ENCODE peak calls at places on chromosome 22, in six cellular contexts. H is NCI-H2081; J is MM.1S; A is upper lobe of right lung; R is SK-N-DZ; L is stimulated activated CD4-positive, alpha-beta T cell treated with anti-CD3 and anti-CD28 coated beads, Interleukin-1b, Interleukin-23, amount 100 ng/mL, for 4 hours. F is an unnamed sample.

GRCh38 chr22:17575681-17576080 is 12.4 kb downstream of the SLC25A18 start:
- DNase-seq in H (no peak), J (no peak), A (no peak), R (no peak), L (no peak), F (no peak)

GRCh38 chr22:35987487-35987886 is 41.1 kb downstream of the RBFOX2 start:
- DNase-seq in H (no peak), J (no peak), A (no peak), R (no peak), L (no peak), F (no peak)

GRCh38 chr22:19143967-19144400 is 467 bp downstream of the ESS2 start:
- DNase-seq in H (no peak), J (no peak), A (no peak), R (no peak), L (no peak), F (no peak)

GRCh38 chr22:30286813-30287625 is 2.3 kb downstream of the CASTOR1 start:
- DNase-seq in H (peak), J (peak), A (peak), R (peak), L (peak), F (peak)

GRCh38 chr22:29208879-29209623 is 3.4 kb downstream of the EMID1 start:
- DNase-seq in H (no peak), J (no peak), A (no peak), R (peak), L (no peak), F (no peak)

GRCh38 chr22:38657248-38657909 is 941 bp downstream of the CBY1 start:
- DNase-seq in H (no peak), J (peak), A (no peak), R (peak), L (no peak), F (no peak)

GRCh38 chr22:44199164-44199563 is 18.4 kb downstream of the PARVG start:
- DNase-seq in H (no peak), J (no peak), A (no peak), R (no peak), L (no peak), F (no peak)

GRCh38 chr22:26476705-26477340 is 6.8 kb downstream of the HPS4 start:
- DNase-seq in H (no peak), J (no peak), A (no peak), R (no peak), L (no peak), F (no peak)

GRCh38 chr22:30947163-30947820 is 21.3 kb downstream of the MORC2 start:
- DNase-seq in H (peak), J (no peak), A (no peak), R (no peak), L (no peak), F (no peak)

GRCh38 chr22:25057013-25057881 is 104.7 kb downstream of the KIAA1671 start:
- DNase-seq in H (peak), J (peak), A (peak), R (peak), L (peak), F (peak)

GRCh38 chr22:47465809-47466208 is 703.4 kb downstream of the TBC1D22A start:
- DNase-seq in H (no peak), J (no peak), A (no peak), R (no peak), L (no peak), F (no peak)

GRCh38 chr22:30438559-30438958 is 13.0 kb downstream of the MTFP1 start:
- DNase-seq in H (no peak), J (no peak), A (no peak), R (no peak), L (no peak), F (no peak)

GRCh38 chr22:28137036-28137435 is 218.0 kb upstream of the PITPNB start:
- DNase-seq in H (no peak), J (no peak), A (no peak), R (no peak), L (no peak), F (no peak)

GRCh38 chr22:30553971-30554370 is 7.4 kb upstream of the SEC14L6 start:
- DNase-seq in H (no peak), J (no peak), A (no peak), R (no peak), L (no peak), F (no peak)

GRCh38 chr22:35761037-35761436 is 43.4 kb downstream of the APOL5 start:
- DNase-seq in H (no peak), J (peak), A (no peak), R (no peak), L (no peak), F (no peak)

GRCh38 chr22:38927033-38927789 is 30.2 kb upstream of the APOBEC3A start:
- DNase-seq in H (peak), J (peak), A (peak), R (peak), L (peak), F (no peak)

GRCh38 chr22:27581688-27582087 is 219.9 kb downstream of the MN1 start:
- DNase-seq in H (no peak), J (no peak), A (no peak), R (no peak), L (no peak), F (no peak)

GRCh38 chr22:46481386-46481785 is 56.0 kb downstream of the CELSR1 start:
- DNase-seq in H (no peak), J (no peak), A (no peak), R (no peak), L (no peak), F (no peak)

GRCh38 chr22:46564084-46564714 is 26.8 kb upstream of the CELSR1 start:
- DNase-seq in H (no peak), J (no peak), A (no peak), R (no peak), L (no peak), F (no peak)

GRCh38 chr22:49148895-49149418 is 678.7 kb downstream of the BRD1 start:
- DNase-seq in H (no peak), J (no peak), A (no peak), R (no peak), L (no peak), F (no peak)

GRCh38 chr22:41576877-41577276 is 12.8 kb downstream of the PMM1 start:
- DNase-seq in H (no peak), J (no peak), A (no peak), R (peak), L (no peak), F (peak)

GRCh38 chr22:38774496-38775166 is 18.8 kb upstream of the SUN2 start:
- DNase-seq in H (no peak), J (no peak), A (no peak), R (no peak), L (no peak), F (no peak)

GRCh38 chr22:31496735-31497146 is 405 bp downstream of the SFI1 start:
- DNase-seq in H (no peak), J (no peak), A (peak), R (no peak), L (no peak), F (no peak)

GRCh38 chr22:32119568-32120235 is 39.4 kb downstream of the C22orf42 start:
- DNase-seq in H (no peak), J (no peak), A (no peak), R (no peak), L (no peak), F (no peak)

GRCh38 chr22:44783581-44783980 is 31.2 kb downstream of the ARHGAP8 start:
- DNase-seq in H (no peak), J (no peak), A (no peak), R (no peak), L (no peak), F (no peak)

GRCh38 chr22:27870234-27871191 is 48.5 kb downstream of the PITPNB start:
- DNase-seq in H (no peak), J (no peak), A (no peak), R (no peak), L (no peak), F (no peak)

GRCh38 chr22:43256569-43257360 is 69.8 kb upstream of the TTLL12 start:
- DNase-seq in H (no peak), J (no peak), A (no peak), R (no peak), L (no peak), F (no peak)

GRCh38 chr22:20727118-20728015 is 46.5 kb upstream of the SERPIND1 start:
- DNase-seq in H (no peak), J (no peak), A (no peak), R (no peak), L (no peak), F (no peak)

GRCh38 chr22:32531955-32532818 is 57.6 kb downstream of the FBXO7 start:
- DNase-seq in H (peak), J (no peak), A (peak), R (peak), L (no peak), F (no peak)

GRCh38 chr22:25176175-25176574 is 23.5 kb upstream of the CRYBB3 start:
- DNase-seq in H (no peak), J (no peak), A (peak), R (no peak), L (no peak), F (no peak)

GRCh38 chr22:33381531-33382406 is 323.6 kb upstream of the SYN3 start:
- DNase-seq in H (no peak), J (no peak), A (no peak), R (no peak), L (no peak), F (no peak)

GRCh38 chr22:42644422-42645340 is 4.3 kb upstream of the ATP5MGL start:
- DNase-seq in H (no peak), J (no peak), A (peak), R (no peak), L (no peak), F (no peak)

GRCh38 chr22:20430101-20430640 is 7.5 kb downstream of the SCARF2 start:
- DNase-seq in H (no peak), J (no peak), A (peak), R (no peak), L (no peak), F (no peak)

GRCh38 chr22:39384750-39385480 is 14.7 kb upstream of the TAB1 start:
- DNase-seq in H (no peak), J (no peak), A (no peak), R (peak), L (no peak), F (no peak)

GRCh38 chr22:24894998-24895397 is 51.5 kb downstream of the LHFPL7 start:
- DNase-seq in H (peak), J (peak), A (peak), R (no peak), L (no peak), F (no peak)

GRCh38 chr22:37551981-37552380 is 8.3 kb upstream of the CDC42EP1 start:
- DNase-seq in H (no peak), J (no peak), A (no peak), R (no peak), L (no peak), F (no peak)

GRCh38 chr22:38452373-38453064 is 2.5 kb downstream of the KCNJ4 start:
- DNase-seq in H (no peak), J (no peak), A (no peak), R (no peak), L (no peak), F (no peak)

GRCh38 chr22:29291215-29291614 is 15.2 kb upstream of the GAS2L1 start:
- DNase-seq in H (no peak), J (no peak), A (no peak), R (no peak), L (no peak), F (no peak)

GRCh38 chr22:19849800-19850481 is 4.7 kb downstream of the GNB1L start:
- DNase-seq in H (no peak), J (no peak), A (peak), R (no peak), L (no peak), F (no peak)

F was measured in GDM1.